ENCODE peak calls at places on chromosomes 5 and 9, in five cellular contexts. O is H7; E is T-helper 1 cell; N is activated CD4-positive, alpha-beta T cell treated with anti-CD3 and anti-CD28 coated beads for 36 hours; X is occipital lobe. T is an unnamed sample.

GRCh38 chr5:132209901-132210545 is 17.6 kb downstream of the P4HA2 start:
- DNase-seq in O (no peak), N (no peak), E (no peak), X (no peak), T (no peak)

GRCh38 chr5:1493941-1494340 is 29.8 kb downstream of the LPCAT1 start:
- DNase-seq in N (no peak), X (no peak), O (no peak), E (no peak), T (no peak)

GRCh38 chr5:17398439-17398838 is 99.6 kb upstream of the TAF11L2 start:
- DNase-seq in N (no peak), O (no peak), E (no peak), X (no peak), T (no peak)

GRCh38 chr5:129639331-129639730 is 108.6 kb upstream of the MINAR2 start:
- DNase-seq in O (no peak), E (no peak), N (no peak), X (no peak), T (no peak)

GRCh38 chr9:128552744-128553221 is 396 bp downstream of the SPTAN1 start:
- DNase-seq in O (peak; percentile 91), X (peak; percentile 46), E (peak; percentile 57), N (peak; percentile 71), T (peak; percentile 59)

GRCh38 chr5:169913479-169913878 is 66.8 kb downstream of the INSYN2B start:
- DNase-seq in N (no peak), O (no peak), E (no peak), X (no peak), T (no peak)

GRCh38 chr9:35635730-35636129 is 15.0 kb downstream of the SIT1 start:
- DNase-seq in O (no peak), N (no peak), X (no peak), E (no peak), T (no peak)

GRCh38 chr9:133712221-133713100 is 25.7 kb downstream of the SARDH start:
- DNase-seq in O (peak; percentile 29), N (peak; percentile 3), X (no peak), E (no peak), T (peak; percentile 2)

GRCh38 chr5:143964919-143965318 is 153.0 kb downstream of the HMHB1 start:
- DNase-seq in E (no peak), O (no peak), X (no peak), N (no peak), T (no peak)

GRCh38 chr5:161311965-161312364 is 234.6 kb downstream of the GABRB2 start:
- DNase-seq in X (no peak), E (no peak), N (no peak), O (no peak), T (no peak)

GRCh38 chr9:112158629-112159228 is 16.4 kb downstream of the SUSD1 start:
- DNase-seq in X (no peak), O (no peak), E (no peak), N (no peak), T (no peak)

GRCh38 chr9:124818431-124819281 is 34.6 kb upstream of the WDR38 start:
- DNase-seq in N (peak; percentile 51), X (no peak), O (peak; percentile 73), E (no peak), T (peak; percentile 29)

GRCh38 chr5:113311301-113311700 is 123.5 kb downstream of the TSSK1B start:
- DNase-seq in E (no peak), X (no peak), O (no peak), N (no peak), T (no peak)

GRCh38 chr9:106753155-106753671 is 109.8 kb upstream of the ZNF462 start:
- DNase-seq in X (no peak), E (no peak), N (no peak), O (peak; percentile 3), T (peak; percentile 27)

GRCh38 chr5:72328172-72328571 is 8.0 kb downstream of the PTCD2 start:
- DNase-seq in N (no peak), E (no peak), O (no peak), X (peak; percentile 69), T (no peak)

GRCh38 chr5:67401166-67401565 is 204.6 kb upstream of the CD180 start:
- DNase-seq in O (no peak), E (no peak), N (no peak), X (no peak), T (no peak)

GRCh38 chr9:77879344-77880089 is 152.1 kb downstream of the GNAQ start:
- DNase-seq in N (no peak), E (no peak), X (no peak), O (no peak), T (no peak)

GRCh38 chr9:84138543-84138942 is 157.9 kb downstream of the RMI1 start:
- DNase-seq in N (no peak), O (no peak), E (no peak), X (no peak), T (no peak)

GRCh38 chr5:171162602-171163001 is 146.4 kb upstream of the TLX3 start:
- DNase-seq in O (peak; percentile 57), X (no peak), E (no peak), N (peak; percentile 11), T (no peak)

GRCh38 chr9:19748278-19749126 is 40.3 kb downstream of the SLC24A2 start:
- DNase-seq in E (no peak), X (no peak), N (peak; percentile 6), O (no peak), T (no peak)

GRCh38 chr5:30100929-30101328 is 1092.6 kb upstream of the CDH6 start:
- DNase-seq in O (no peak), X (no peak), N (no peak), E (no peak), T (no peak)

GRCh38 chr5:32613050-32613672 is 27.8 kb downstream of the SUB1 start:
- DNase-seq in X (peak; percentile 75), O (peak; percentile 79), E (peak; percentile 61), N (peak; percentile 91), T (peak; percentile 94)

GRCh38 chr5:172920447-172920849 is 38.8 kb upstream of the RPL26L1 start:
- DNase-seq in E (no peak), O (no peak), N (no peak), X (peak; percentile 38), T (no peak)

GRCh38 chr5:77791926-77792325 is 15.8 kb upstream of the TBCA start:
- DNase-seq in X (no peak), N (no peak), O (no peak), E (no peak), T (no peak)

GRCh38 chr5:180026320-180026719 is 45.2 kb downstream of the RNF130 start:
- DNase-seq in N (no peak), E (no peak), O (no peak), X (no peak), T (no peak)

GRCh38 chr5:76717222-76718083 is 1.5 kb downstream of the F2R start:
- DNase-seq in N (no peak), X (no peak), E (no peak), O (no peak), T (no peak)

GRCh38 chr5:98581416-98581999 is 192.0 kb upstream of the RGMB start:
- DNase-seq in X (no peak), N (no peak), E (no peak), O (no peak), T (no peak)

GRCh38 chr9:84271004-84271886 is 69.3 kb downstream of the SLC28A3 start:
- DNase-seq in E (no peak), O (peak; percentile 68), N (peak; percentile 87), X (peak; percentile 65), T (peak; percentile 79)

GRCh38 chr9:33065157-33066076 is 11.1 kb downstream of the SMU1 start:
- DNase-seq in O (no peak), X (no peak), N (no peak), E (no peak), T (no peak)

GRCh38 chr5:111453290-111453689 is 59.0 kb downstream of the STARD4 start:
- DNase-seq in X (no peak), E (no peak), N (no peak), O (no peak), T (no peak)

GRCh38 chr5:96669919-96670318 is 7.7 kb downstream of the CAST start:
- DNase-seq in E (no peak), N (no peak), X (no peak), O (no peak), T (no peak)

GRCh38 chr5:65329266-65329665 is 152.5 kb downstream of the ADAMTS6 start:
- DNase-seq in O (no peak), N (no peak), X (no peak), E (no peak), T (no peak)

GRCh38 chr5:147168578-147169327 is 66.1 kb upstream of the STK32A start:
- DNase-seq in E (no peak), O (no peak), X (no peak), N (no peak), T (no peak)

GRCh38 chr5:159094745-159095144 is 5.0 kb downstream of the EBF1 start:
- DNase-seq in O (no peak), N (peak; percentile 81), E (no peak), X (no peak), T (peak; percentile 77)

GRCh38 chr9:14027114-14027812 is 286.7 kb downstream of the NFIB start:
- DNase-seq in X (no peak), O (peak; percentile 16), N (no peak), E (no peak), T (no peak)

GRCh38 chr9:112867275-112867991 is 23.2 kb downstream of the SLC46A2 start:
- DNase-seq in X (no peak), E (no peak), O (no peak), N (peak; percentile 59), T (peak; percentile 62)

GRCh38 chr9:38322937-38323336 is 69.6 kb upstream of the ALDH1B1 start:
- DNase-seq in E (no peak), N (no peak), X (no peak), O (no peak), T (no peak)

GRCh38 chr9:3794005-3794404 is 268.2 kb upstream of the RFX3 start:
- DNase-seq in E (no peak), X (no peak), N (no peak), O (no peak), T (no peak)